ENCODE peak calls at places on chromosomes 2 and 18, in nine cellular contexts. W, H, U, V, P, Q, S, D and L are unnamed samples.

GRCh38 chr18:12461326-12461725 is 53.6 kb downstream of the PRELID3A start:
- DNase-seq in W (no peak), H (no peak), U (no peak), V (no peak), P (no peak), Q (no peak), S (no peak), D (no peak), L (no peak)

GRCh38 chr2:167342769-167343168 is 454.5 kb downstream of the XIRP2 start:
- DNase-seq in W (no peak), H (no peak), U (no peak), V (no peak), P (peak; percentile 16), Q (no peak), S (no peak), D (no peak), L (no peak)

GRCh38 chr2:56515399-56515798 is 331.6 kb downstream of the CCDC85A start:
- DNase-seq in W (no peak), H (no peak), U (no peak), V (no peak), P (no peak), Q (no peak), S (no peak), D (no peak), L (no peak)

GRCh38 chr2:232838406-232838874 is 31.6 kb upstream of the SNORC start:
- DNase-seq in W (no peak), H (no peak), U (no peak), V (no peak), P (peak; percentile 12), Q (peak; percentile 66), S (no peak), D (no peak), L (no peak)

GRCh38 chr18:36831139-36831538 is 2.2 kb downstream of the KIAA1328 start:
- DNase-seq in W (no peak), H (no peak), U (no peak), V (no peak), P (peak; percentile 90), Q (no peak), S (no peak), D (no peak), L (no peak)

GRCh38 chr18:2515408-2515807 is 55.9 kb downstream of the METTL4 start:
- DNase-seq in W (no peak), H (no peak), U (no peak), V (no peak), P (peak; percentile 95), Q (no peak), S (peak; percentile 38), D (no peak), L (no peak)

GRCh38 chr2:236008006-236008405 is 160.2 kb downstream of the GBX2 start:
- DNase-seq in W (no peak), H (no peak), U (no peak), V (no peak), P (peak; percentile 27), Q (no peak), S (no peak), D (no peak), L (no peak)

GRCh38 chr2:74835831-74836674 is 2.1 kb downstream of the HK2 start:
- DNase-seq in W (no peak), H (no peak), U (no peak), V (no peak), P (peak; percentile 58), Q (no peak), S (no peak), D (peak; percentile 78), L (no peak)

GRCh38 chr2:240569523-240569997 is 1.3 kb downstream of the RNPEPL1 start:
- DNase-seq in W (no peak), H (peak; percentile 50), U (no peak), V (no peak), P (no peak), Q (no peak), S (no peak), D (no peak), L (no peak)

GRCh38 chr2:189819297-189819704 is 35.1 kb downstream of the PMS1 start:
- DNase-seq in W (no peak), H (no peak), U (no peak), V (no peak), P (peak; percentile 88), Q (no peak), S (no peak), D (no peak), L (no peak)

GRCh38 chr2:167196461-167197252 is 308.4 kb downstream of the XIRP2 start:
- DNase-seq in W (no peak), H (peak; percentile 45), U (no peak), V (no peak), P (peak; percentile 64), Q (peak; percentile 30), S (peak; percentile 27), D (no peak), L (no peak)

GRCh38 chr2:234835738-234836137 is 116.1 kb upstream of the SH3BP4 start:
- DNase-seq in W (no peak), H (no peak), U (no peak), V (no peak), P (no peak), Q (no peak), S (no peak), D (no peak), L (no peak)

GRCh38 chr2:57677296-57677695 is 369.3 kb upstream of the VRK2 start:
- DNase-seq in W (no peak), H (no peak), U (no peak), V (no peak), P (no peak), Q (no peak), S (no peak), D (no peak), L (no peak)

GRCh38 chr2:24434576-24434975 is 56.5 kb upstream of the NCOA1 start:
- DNase-seq in W (peak; percentile 27), H (no peak), U (no peak), V (no peak), P (no peak), Q (no peak), S (no peak), D (no peak), L (no peak)

GRCh38 chr2:33933203-33933602 is 334.1 kb upstream of the FAM98A start:
- DNase-seq in W (no peak), H (no peak), U (no peak), V (no peak), P (no peak), Q (no peak), S (no peak), D (no peak), L (no peak)

GRCh38 chr18:77088977-77089795 is 43.4 kb downstream of the MBP start:
- DNase-seq in W (no peak), H (peak; percentile 71), U (peak; percentile 72), V (no peak), P (no peak), Q (no peak), S (no peak), D (no peak), L (no peak)

GRCh38 chr2:213147550-213147949 is 3.9 kb downstream of the IKZF2 start:
- DNase-seq in W (no peak), H (no peak), U (no peak), V (no peak), P (no peak), Q (no peak), S (no peak), D (no peak), L (no peak)

GRCh38 chr18:57839942-57840381 is 36.8 kb upstream of the ATP8B1 start:
- DNase-seq in W (no peak), H (no peak), U (no peak), V (no peak), P (peak; percentile 48), Q (no peak), S (peak; percentile 53), D (no peak), L (no peak)

DNA sequence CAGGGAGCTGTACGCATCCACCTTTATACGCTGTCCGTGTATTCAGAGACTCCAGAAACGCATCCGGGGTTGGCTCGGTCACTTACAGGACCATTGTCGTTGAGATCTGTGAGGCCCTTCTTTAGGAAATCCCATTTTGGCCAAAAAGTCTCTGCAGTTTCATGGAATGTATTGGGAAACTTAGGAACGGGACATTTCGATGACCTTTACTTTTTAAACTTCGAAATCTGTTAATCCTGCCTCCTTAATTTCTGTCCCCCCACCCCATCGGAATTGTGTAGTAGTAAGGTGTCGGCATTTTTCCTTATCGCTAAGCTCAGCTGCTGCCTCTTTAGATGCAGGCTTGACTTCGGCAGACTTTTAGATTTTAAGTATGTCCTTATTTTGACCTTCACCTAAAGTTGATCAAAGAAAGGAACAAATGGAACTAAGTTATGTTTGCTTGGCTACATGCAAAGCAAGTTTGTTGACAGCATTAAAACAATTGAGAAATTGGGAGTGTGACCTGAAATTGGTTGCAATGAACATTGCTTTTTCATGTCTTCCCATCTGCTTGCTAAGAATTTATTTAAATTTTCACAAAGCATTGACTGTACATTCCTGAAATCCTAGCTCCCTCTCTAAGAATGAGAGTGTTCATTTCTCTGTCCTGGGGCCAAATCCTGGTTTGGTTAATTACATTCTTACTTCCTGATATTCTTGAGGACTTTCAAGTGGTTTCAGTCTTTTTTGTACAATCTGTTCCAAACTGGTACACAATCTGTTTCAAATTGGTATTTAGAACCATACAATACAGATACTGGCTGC is 886 bp upstream of the RAPH1 start:
- DNase-seq in W (no peak), H (no peak), U (no peak), V (no peak), P (no peak), Q (no peak), S (no peak), D (no peak), L (no peak)
- H3K4me3 ChIP-seq in W (peak overlapping the region; percentile 57), H (peak overlapping the region; percentile 89), U (peak overlapping the region; percentile 96), V (peak overlapping the region; percentile 92), P (peak overlapping the region; percentile 62), Q (no peak overlapping the region), S (peak overlapping the region; percentile 86), D (peak overlapping the region; percentile 65), L (peak overlapping the region; percentile 95)

GRCh38 chr2:9819551-9819950 is 23.7 kb upstream of the TAF1B start:
- DNase-seq in W (no peak), H (peak; percentile 39), U (no peak), V (no peak), P (no peak), Q (no peak), S (no peak), D (no peak), L (no peak)
- H3K4me3 ChIP-seq in W (no peak overlapping the region), H (no peak overlapping the region), U (no peak overlapping the region), V (no peak overlapping the region), P (no peak overlapping the region), Q (no peak overlapping the region), S (no peak overlapping the region), D (no peak overlapping the region), L (no peak overlapping the region)

GRCh38 chr18:52392160-52392559 is 52.2 kb downstream of the DCC start:
- DNase-seq in W (no peak), H (no peak), U (no peak), V (no peak), P (peak; percentile 1), Q (no peak), S (no peak), D (no peak), L (no peak)

GRCh38 chr18:52387246-52387645 is 47.2 kb downstream of the DCC start:
- DNase-seq in W (no peak), H (no peak), U (no peak), V (no peak), P (no peak), Q (no peak), S (no peak), D (no peak), L (no peak)
- H3K4me3 ChIP-seq in W (no peak overlapping the region), H (no peak overlapping the region), U (no peak overlapping the region), V (no peak overlapping the region), P (no peak overlapping the region), Q (no peak overlapping the region), S (no peak overlapping the region), D (no peak overlapping the region), L (no peak overlapping the region)

DNA sequence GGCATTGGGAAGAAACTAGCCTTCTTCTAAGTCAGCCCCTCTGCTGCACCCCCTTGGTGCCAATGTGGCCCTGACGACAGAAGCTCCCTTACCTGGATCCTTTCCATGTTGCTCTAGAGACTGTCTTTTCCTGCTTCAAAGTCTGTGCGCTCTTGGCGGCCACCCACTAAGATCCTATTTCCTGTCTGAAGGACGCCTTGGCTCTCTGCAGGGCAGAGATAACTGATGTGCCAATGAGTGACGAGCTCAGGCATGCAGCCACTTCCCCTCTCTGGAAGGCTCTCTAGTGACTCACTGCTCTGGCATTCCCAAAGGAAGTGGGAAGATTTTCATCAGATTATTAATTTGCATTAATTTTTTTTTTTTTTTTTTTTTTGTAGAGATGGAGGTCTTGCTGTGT is 273.5 kb downstream of the CDH20 start:
- DNase-seq in W (peak; percentile 74), H (peak; percentile 61), U (no peak), V (peak; percentile 21), P (peak; percentile 89), Q (peak; percentile 37), S (peak; percentile 68), D (peak; percentile 30), L (no peak)
- H3K4me3 ChIP-seq in W (peak overlapping the region; percentile 43), H (peak overlapping the region; percentile 33), U (peak overlapping the region; percentile 46), V (peak overlapping the region; percentile 28), P (peak overlapping the region; percentile 48), Q (no peak overlapping the region), S (peak overlapping the region; percentile 63), D (peak overlapping the region; percentile 34), L (peak overlapping the region; percentile 8)